ENCODE peak calls at places on chromosome X, in eight cellular contexts. Y is fibroblast of pulmonary artery, I is B cell, C is AG09319, G is heart right ventricle, K is psoas muscle, J is osteocyte, D is cardiac fibroblast. Z is an unnamed sample.

GRCh38 chrX:118839334-118839958 is 15.8 kb downstream of the ZCCHC12 start:
- DNase-seq in Y (peak; percentile 44), I (peak; percentile 74), C (peak; percentile 3), G (peak; percentile 83), K (peak; percentile 92), J (peak; percentile 90), D (peak; percentile 45), Z (peak; percentile 78)

GRCh38 chrX:105845661-105846060 is 23.3 kb downstream of the NRK start:
- DNase-seq in Y (no peak), I (no peak), C (no peak), G (no peak), K (no peak), J (no peak), D (no peak), Z (no peak)

GRCh38 chrX:122565952-122566351 is 618.1 kb upstream of the GRIA3 start:
- DNase-seq in Y (peak; percentile 79), I (no peak), C (peak; percentile 93), G (peak; percentile 7), K (no peak), J (no peak), D (peak; percentile 95), Z (no peak)

GRCh38 chrX:38233891-38234807 is 13.5 kb upstream of the SRPX start:
- DNase-seq in Y (peak; percentile 93), I (no peak), C (peak; percentile 53), G (no peak), K (no peak), J (no peak), D (peak; percentile 85), Z (no peak)

GRCh38 chrX:137479394-137479793 is 86.5 kb upstream of the ZIC3 start:
- DNase-seq in Y (no peak), I (no peak), C (no peak), G (no peak), K (no peak), J (no peak), D (no peak), Z (no peak)

GRCh38 chrX:23952984-23953907 is 45.4 kb downstream of the CXorf58 start:
- DNase-seq in Y (no peak), I (peak; percentile 41), C (no peak), G (no peak), K (no peak), J (no peak), D (no peak), Z (peak; percentile 27)

GRCh38 chrX:153523269-153523668 is 5.8 kb downstream of the ATP2B3 start:
- DNase-seq in Y (no peak), I (no peak), C (no peak), G (no peak), K (no peak), J (no peak), D (no peak), Z (no peak)

GRCh38 chrX:48460606-48461005 is 9.5 kb downstream of the SLC38A5 start:
- DNase-seq in Y (no peak), I (no peak), C (no peak), G (no peak), K (no peak), J (no peak), D (no peak), Z (no peak)

GRCh38 chrX:7146703-7147430 is 645 bp upstream of the STS start:
- DNase-seq in Y (no peak), I (no peak), C (no peak), G (no peak), K (peak; percentile 65), J (no peak), D (peak; percentile 14), Z (no peak)

GRCh38 chrX:54921427-54922021 is 900 bp downstream of the TRO start:
- DNase-seq in Y (peak; percentile 79), I (peak; percentile 40), C (peak; percentile 62), G (peak; percentile 61), K (peak; percentile 72), J (peak; percentile 91), D (peak; percentile 57), Z (peak; percentile 80)

GRCh38 chrX:147191361-147191760 is 376.8 kb upstream of the CXorf51A start:
- DNase-seq in Y (no peak), I (no peak), C (no peak), G (no peak), K (no peak), J (no peak), D (no peak), Z (no peak)

GRCh38 chrX:1491851-1492349 is 39.2 kb upstream of the ASMTL start:
- DNase-seq in Y (peak; percentile 18), I (peak; percentile 68), C (no peak), G (no peak), K (no peak), J (peak; percentile 82), D (no peak), Z (no peak)

GRCh38 chrX:107204063-107204605 is 2.1 kb downstream of the NUP62CL start:
- DNase-seq in Y (no peak), I (no peak), C (no peak), G (no peak), K (no peak), J (no peak), D (no peak), Z (no peak)

GRCh38 chrX:29145316-29145715 is 558.1 kb downstream of the IL1RAPL1 start:
- DNase-seq in Y (peak; percentile 4), I (no peak), C (no peak), G (no peak), K (no peak), J (no peak), D (peak; percentile 24), Z (no peak)

GRCh38 chrX:31449064-31449463 is 377.2 kb upstream of the FTHL17 start:
- DNase-seq in Y (no peak), I (no peak), C (no peak), G (no peak), K (no peak), J (no peak), D (no peak), Z (no peak)

GRCh38 chrX:56795309-56795868 is 66.3 kb downstream of the NBDY start:
- DNase-seq in Y (no peak), I (no peak), C (no peak), G (no peak), K (no peak), J (no peak), D (no peak), Z (peak; percentile 27)

GRCh38 chrX:14027031-14027430 is 2.7 kb downstream of the GEMIN8 start:
- DNase-seq in Y (peak; percentile 13), I (no peak), C (no peak), G (peak; percentile 20), K (peak; percentile 58), J (no peak), D (peak; percentile 53), Z (no peak)

GRCh38 chrX:25004040-25004439 is 11.7 kb downstream of the ARX start:
- DNase-seq in Y (no peak), I (no peak), C (no peak), G (no peak), K (no peak), J (no peak), D (no peak), Z (no peak)

GRCh38 chrX:65866146-65866545 is 173.7 kb downstream of the VSIG4 start:
- DNase-seq in Y (no peak), I (peak; percentile 40), C (no peak), G (no peak), K (no peak), J (no peak), D (no peak), Z (no peak)

GRCh38 chrX:65874765-65875164 is 165.1 kb downstream of the VSIG4 start:
- DNase-seq in Y (no peak), I (no peak), C (no peak), G (no peak), K (no peak), J (no peak), D (peak; percentile 13), Z (no peak)

GRCh38 chrX:65866762-65867161 is 173.1 kb downstream of the VSIG4 start:
- DNase-seq in Y (no peak), I (no peak), C (no peak), G (no peak), K (no peak), J (no peak), D (no peak), Z (no peak)

GRCh38 chrX:65874110-65874509 is 165.8 kb downstream of the VSIG4 start:
- DNase-seq in Y (no peak), I (no peak), C (no peak), G (no peak), K (no peak), J (no peak), D (no peak), Z (no peak)

DNA sequence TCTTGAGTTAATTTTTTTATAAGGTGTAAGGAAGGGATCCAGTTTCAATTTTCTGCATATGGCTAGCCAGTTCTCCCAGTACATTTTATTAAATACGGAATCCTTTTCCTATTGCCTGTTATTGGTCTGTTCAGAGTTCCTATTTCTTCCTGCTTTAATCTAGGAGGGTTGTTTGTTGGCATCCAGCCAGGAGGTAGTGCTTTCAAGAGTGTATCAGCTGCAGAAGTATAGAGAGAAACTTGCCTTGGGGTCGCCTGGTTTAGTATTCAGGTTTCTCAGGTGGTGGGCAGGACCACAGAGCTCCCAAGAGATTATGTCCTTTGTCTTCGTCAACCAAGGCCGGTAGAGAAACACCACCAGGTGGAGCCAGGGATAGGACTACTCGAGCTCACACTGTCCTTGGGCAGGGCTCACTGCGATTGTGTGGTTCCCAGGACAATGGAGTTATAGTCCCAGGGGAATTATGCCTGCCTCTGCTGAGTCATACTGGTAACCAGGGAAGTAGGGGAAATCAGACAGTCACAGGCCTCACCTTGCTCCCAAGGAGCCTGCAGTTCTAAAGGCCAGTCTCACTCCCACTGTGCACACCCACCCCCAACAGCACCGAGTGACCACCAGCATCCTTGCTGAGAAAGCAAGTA is 168.1 kb downstream of the VSIG4 start:
- DNase-seq in Y (peak; percentile 51), I (no peak), C (no peak), G (no peak), K (no peak), J (no peak), D (peak; percentile 74), Z (no peak)
- TF ChIP-seq CTCF in Y (peak; percentile 14), I (no peak), C (no peak), G (no peak), K (no peak), J (no peak), D (no peak), Z (no peak)

GRCh38 chrX:148865237-148865636 is 364.8 kb downstream of the AFF2 start:
- DNase-seq in Y (no peak), I (no peak), C (no peak), G (no peak), K (no peak), J (no peak), D (no peak), Z (no peak)
- TF ChIP-seq CTCF in Y (no peak), I (no peak), C (no peak), G (no peak), K (no peak), J (no peak), D (no peak), Z (no peak)

GRCh38 chrX:148556498-148556897 is 56.1 kb downstream of the AFF2 start:
- DNase-seq in Y (no peak), I (no peak), C (no peak), G (no peak), K (no peak), J (no peak), D (no peak), Z (no peak)

GRCh38 chrX:148555101-148555500 is 54.7 kb downstream of the AFF2 start:
- DNase-seq in Y (no peak), I (no peak), C (no peak), G (no peak), K (no peak), J (no peak), D (no peak), Z (no peak)

GRCh38 chrX:148552775-148553174 is 52.4 kb downstream of the AFF2 start:
- DNase-seq in Y (no peak), I (no peak), C (no peak), G (no peak), K (no peak), J (no peak), D (no peak), Z (no peak)
- TF ChIP-seq CTCF in Y (peak; percentile 22), I (peak; percentile 36), C (no peak), G (no peak), K (no peak), J (peak; percentile 10), D (peak; percentile 14), Z (peak; percentile 58)

GRCh38 chrX:15301924-15302323 is 13.5 kb downstream of the ASB11 start:
- DNase-seq in Y (peak; percentile 26), I (no peak), C (no peak), G (no peak), K (peak; percentile 82), J (no peak), D (peak; percentile 37), Z (no peak)
- TF ChIP-seq CTCF in Y (no peak), I (no peak), C (no peak), G (no peak), K (no peak), J (no peak), D (no peak), Z (no peak)